ENCODE peak calls at places on chromosomes 5 and 9, in six cellular contexts. O is left lung; H is A549; M is stimulated activated CD8-positive, alpha-beta memory T cell treated with anti-CD3 and anti-CD28 coated beads, Interleukin-4, amount 100 ng/mL, for 48 hours; X is Right ventricle myocardium inferior; J is sigmoid colon. A is an unnamed sample.

GRCh38 chr9:117907420-117907819 is 203.2 kb downstream of the TLR4 start:
- DNase-seq in M (no peak), J (no peak), X (no peak), H (no peak), O (no peak), A (no peak)

GRCh38 chr5:5995819-5996218 is 382.5 kb downstream of the MED10 start:
- DNase-seq in X (no peak), O (no peak), M (no peak), J (no peak), H (no peak), A (no peak)

GRCh38 chr5:538801-539468 is 14.7 kb upstream of the SLC9A3 start:
- DNase-seq in O (peak), M (no peak), X (peak), J (peak), H (no peak), A (no peak)

GRCh38 chr5:64690417-64691151 is at the start of gene SHISAL2B:
- DNase-seq in X (no peak), O (no peak), H (peak), J (no peak), M (peak), A (no peak)

GRCh38 chr9:128091144-128091543 is 23.1 kb downstream of the SLC25A25 start:
- DNase-seq in H (no peak), O (peak), X (peak), J (peak), M (no peak), A (no peak)

GRCh38 chr9:136821333-136822031 is 13.7 kb downstream of the RABL6 start:
- DNase-seq in X (peak), M (no peak), H (no peak), O (no peak), J (no peak), A (no peak)

GRCh38 chr5:65696892-65697291 is 25.0 kb downstream of the SGTB start:
- DNase-seq in H (no peak), J (no peak), O (no peak), M (no peak), X (no peak), A (no peak)

GRCh38 chr5:10452768-10453331 is 11.2 kb downstream of the ROPN1L start:
- DNase-seq in M (no peak), O (no peak), J (no peak), H (peak), X (no peak), A (no peak)

GRCh38 chr9:91424403-91425176 is 958 bp upstream of the NFIL3 start:
- DNase-seq in H (peak), O (peak), M (peak), J (peak), X (peak), A (no peak)

GRCh38 chr5:61301820-61302563 is 30.1 kb upstream of the ZSWIM6 start:
- DNase-seq in O (peak), J (peak), M (no peak), X (no peak), H (peak), A (peak)

GRCh38 chr5:147223343-147223742 is 11.5 kb upstream of the STK32A start:
- DNase-seq in J (no peak), O (no peak), M (no peak), X (no peak), H (no peak), A (no peak)

GRCh38 chr9:137449081-137449844 is 8.1 kb upstream of the ENTPD8 start:
- DNase-seq in X (no peak), J (no peak), O (no peak), H (no peak), M (no peak), A (no peak)

GRCh38 chr5:146753618-146754123 is 124.9 kb downstream of the PPP2R2B start:
- DNase-seq in M (no peak), O (no peak), H (no peak), X (no peak), J (no peak), A (no peak)

GRCh38 chr5:79070002-79070567 is 518 bp downstream of the BHMT2 start:
- DNase-seq in M (no peak), X (no peak), H (no peak), J (peak), O (peak), A (no peak)